ENCODE peak calls at places on chromosomes 6 and 20, in seven cellular contexts. G is H1, T is neuronal stem cell, Z is IMR-90, N is mesendoderm, E is trophoblast cell, W is mesenchymal stem cell. O is an unnamed sample.

GRCh38 chr6:29502597-29502996 is 14.8 kb upstream of the MAS1L start:
- DNase-seq in Z (no peak), T (no peak), G (peak), E (no peak), N (no peak), W (no peak), O (no peak)

GRCh38 chr6:15504581-15505350 is 158.1 kb downstream of the DTNBP1 start:
- DNase-seq in Z (peak), T (no peak), N (no peak), W (peak), E (no peak), G (no peak), O (no peak)

GRCh38 chr6:118263929-118264486 is 284.1 kb upstream of the PLN start:
- DNase-seq in E (peak), G (no peak), T (peak), Z (peak), N (peak), W (peak), O (peak)

GRCh38 chr6:52539607-52540006 is 37.3 kb downstream of the TRAM2 start:
- DNase-seq in N (no peak), W (peak), E (peak), G (no peak), T (no peak), Z (peak), O (no peak)

GRCh38 chr6:13653296-13653695 is 38.2 kb downstream of the NOL7 start:
- DNase-seq in T (no peak), E (no peak), N (no peak), W (peak), Z (peak), G (no peak), O (no peak)

GRCh38 chr6:130244728-130245127 is 22.0 kb upstream of the SAMD3 start:
- DNase-seq in Z (no peak), E (no peak), N (no peak), G (no peak), T (no peak), W (no peak), O (no peak)

GRCh38 chr20:44691424-44692423 is 23.4 kb upstream of the CCN5 start:
- DNase-seq in E (no peak), N (no peak), G (no peak), T (no peak), W (no peak), Z (no peak), O (no peak)

GRCh38 chr6:11194399-11195274 is 37.8 kb downstream of the NEDD9 start:
- DNase-seq in W (peak), N (peak), Z (peak), E (no peak), T (no peak), G (no peak), O (no peak)

GRCh38 chr6:131635384-131636340 is 1.4 kb upstream of the ENPP3 start:
- DNase-seq in W (no peak), T (no peak), G (no peak), N (no peak), E (no peak), Z (no peak), O (no peak)

GRCh38 chr20:38812915-38813573 is 7.5 kb downstream of the PPP1R16B start:
- DNase-seq in W (no peak), N (no peak), Z (no peak), T (no peak), E (no peak), G (no peak), O (no peak)

GRCh38 chr20:1844723-1845523 is 50.3 kb upstream of the SIRPA start:
- DNase-seq in G (no peak), T (no peak), E (peak), Z (peak), W (peak), N (no peak), O (no peak)

GRCh38 chr6:85674604-85675003 is 31.9 kb upstream of the SYNCRIP start:
- DNase-seq in Z (no peak), T (no peak), E (no peak), G (no peak), W (no peak), N (no peak), O (no peak)

GRCh38 chr6:129015721-129016120 is 132.8 kb downstream of the LAMA2 start:
- DNase-seq in T (no peak), Z (no peak), G (no peak), W (no peak), N (no peak), E (no peak), O (no peak)

GRCh38 chr6:37554480-37554819 is 54.8 kb upstream of the CCDC167 start:
- DNase-seq in T (no peak), Z (peak), N (no peak), E (no peak), W (peak), G (no peak), O (no peak)

GRCh38 chr6:88377976-88378580 is 211.9 kb upstream of the CNR1 start:
- DNase-seq in T (no peak), G (no peak), Z (no peak), E (no peak), W (no peak), N (peak), O (no peak)

GRCh38 chr20:23889775-23890187 is 10.2 kb upstream of the CST5 start:
- DNase-seq in Z (peak), G (peak), N (peak), T (peak), E (peak), W (peak), O (peak)

GRCh38 chr6:163094881-163095280 is 319.6 kb upstream of the QKI start:
- DNase-seq in N (no peak), W (no peak), Z (no peak), G (no peak), E (no peak), T (no peak), O (no peak)
- H2BK5ac ChIP-seq in N (no peak), W (no peak), Z (no peak), G (no peak), E (no peak), T (no peak), O (no peak)

GRCh38 chr6:163183791-163184190 is 230.7 kb upstream of the QKI start:
- DNase-seq in W (no peak), T (no peak), N (no peak), G (no peak), Z (no peak), E (no peak), O (no peak)
- H2BK120ac ChIP-seq in W (no peak), T (no peak), N (no peak), G (no peak), Z (no peak), E (no peak), O (no peak)

DNA sequence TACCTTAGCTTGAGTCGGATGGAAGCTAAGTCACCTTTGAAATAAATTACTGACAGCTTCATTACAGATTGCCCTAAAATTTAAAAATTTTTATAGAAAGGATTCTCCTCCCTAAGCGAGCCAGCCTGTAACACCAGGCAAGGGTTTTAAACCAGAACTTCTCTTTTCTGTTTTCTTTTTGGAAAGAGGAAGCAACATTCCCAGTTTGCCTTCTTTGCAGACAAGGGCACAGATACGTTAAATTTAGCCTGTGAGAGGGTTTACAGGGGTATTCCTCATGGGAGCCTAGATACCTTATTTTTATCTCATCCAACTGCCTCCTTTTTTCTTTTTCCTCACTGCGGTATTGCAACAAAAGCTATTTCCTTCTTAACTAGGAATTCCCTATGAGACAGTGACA is 45.0 kb downstream of the GNAS start:
- DNase-seq in G (no peak), N (no peak), W (no peak), T (no peak), E (no peak), Z (no peak), O (no peak)
- H2BK5ac ChIP-seq in G (no peak), N (no peak), W (no peak), T (no peak), E (no peak), Z (no peak), O (no peak)

GRCh38 chr6:25503686-25504085 is 148.3 kb upstream of the SCGN start:
- DNase-seq in G (no peak), W (no peak), E (no peak), Z (no peak), N (no peak), T (no peak), O (no peak)

GRCh38 chr6:25504661-25505060 is 147.4 kb upstream of the SCGN start:
- DNase-seq in W (no peak), Z (peak), T (peak), E (no peak), G (no peak), N (no peak), O (no peak)

GRCh38 chr6:25511386-25511785 is 140.6 kb upstream of the SCGN start:
- DNase-seq in N (no peak), G (no peak), W (no peak), T (no peak), Z (no peak), E (no peak), O (no peak)

GRCh38 chr6:25508051-25508450 is 144.0 kb upstream of the SCGN start:
- DNase-seq in W (no peak), Z (no peak), N (no peak), E (no peak), T (no peak), G (no peak), O (no peak)

DNA sequence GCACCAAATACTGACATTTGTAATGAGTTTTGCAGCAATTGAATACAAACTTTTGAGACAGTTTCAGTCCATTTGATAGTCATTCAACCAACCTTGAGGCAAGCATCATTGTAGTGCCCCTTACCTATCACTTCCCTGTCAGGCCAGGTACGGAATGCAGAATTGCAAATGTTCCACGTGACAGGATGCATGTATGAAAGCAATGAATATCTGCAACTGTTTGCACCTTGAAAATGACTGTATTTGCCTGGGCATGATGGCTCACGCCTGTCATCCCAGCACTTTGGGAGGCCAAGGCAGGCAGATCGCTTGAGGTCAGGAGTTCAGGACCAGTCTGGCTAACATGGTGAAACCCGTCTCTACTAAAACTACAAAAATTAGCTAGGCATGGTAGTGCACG is 146.0 kb upstream of the SCGN start:
- DNase-seq in T (no peak), E (no peak), W (no peak), Z (no peak), N (no peak), G (no peak), O (no peak)
- H2BK120ac ChIP-seq in T (no peak), E (no peak), W (no peak), Z (no peak), N (no peak), G (no peak), O (no peak)